ENCODE peak calls at places on chromosomes 6 and 20, in seven cellular contexts. B is SHP77 treated with DMSO at 0.1 percent for 48 hours, A is cardiac septum, J is globus pallidus, U is GM12891, V is AG10803, W is T-helper 9 cell. Y is an unnamed sample.

GRCh38 chr6:72654101-72654618 is 32.3 kb downstream of the KCNQ5 start:
- DNase-seq in B (no peak), A (no peak), J (no peak), U (no peak), V (no peak), W (no peak), Y (no peak)

GRCh38 chr20:57544838-57545564 is 15.9 kb upstream of the PCK1 start:
- DNase-seq in B (no peak), A (no peak), J (no peak), U (no peak), V (no peak), W (no peak), Y (no peak)

GRCh38 chr6:89008299-89008698 is 44.9 kb upstream of the RNGTT start:
- DNase-seq in B (no peak), A (no peak), J (no peak), U (no peak), V (no peak), W (no peak), Y (no peak)

GRCh38 chr6:159874475-159874874 is 16.3 kb upstream of the MAS1 start:
- DNase-seq in B (no peak), A (no peak), J (peak), U (no peak), V (peak), W (no peak), Y (no peak)

GRCh38 chr6:63640062-63640461 is 4.5 kb downstream of the PHF3 start:
- DNase-seq in B (no peak), A (no peak), J (no peak), U (no peak), V (peak), W (no peak), Y (no peak)

GRCh38 chr6:149403534-149403933 is 3.5 kb downstream of the SUMO4 start:
- DNase-seq in B (no peak), A (no peak), J (no peak), U (no peak), V (no peak), W (no peak), Y (no peak)

GRCh38 chr6:73262701-73263569 is at the start of gene KHDC1:
- DNase-seq in B (peak), A (no peak), J (peak), U (peak), V (peak), W (peak), Y (peak)

GRCh38 chr6:92510137-92510536 is 909.2 kb downstream of the EPHA7 start:
- DNase-seq in B (no peak), A (no peak), J (no peak), U (no peak), V (peak), W (no peak), Y (no peak)

GRCh38 chr6:13992417-13993055 is 67.8 kb downstream of the RNF182 start:
- DNase-seq in B (no peak), A (no peak), J (no peak), U (no peak), V (peak), W (no peak), Y (no peak)

GRCh38 chr6:30912746-30913520 is 1.1 kb upstream of the VARS2 start:
- DNase-seq in B (no peak), A (no peak), J (no peak), U (no peak), V (no peak), W (no peak), Y (no peak)

GRCh38 chr20:3825526-3825925 is 5.2 kb downstream of the AP5S1 start:
- DNase-seq in B (no peak), A (no peak), J (no peak), U (no peak), V (no peak), W (no peak), Y (no peak)

GRCh38 chr6:118768904-118769325 is 117.5 kb upstream of the CEP85L start:
- DNase-seq in B (no peak), A (no peak), J (no peak), U (no peak), V (no peak), W (no peak), Y (no peak)